ENCODE peak calls at places on chromosome 1, in five cellular contexts. One of them, this sample, is unnamed.

GRCh38 chr1:229340496-229340895 is 2.4 kb downstream of the CCSAP start:
- DNase-seq in left lung: no peak
- DNase-seq in AG09309: no peak
- DNase-seq in A673: no peak
- DNase-seq in testis: no peak
- DNase-seq in this sample: no peak

GRCh38 chr1:238951809-238952208 is 434.6 kb upstream of the CHRM3 start:
- DNase-seq in left lung: no peak
- DNase-seq in AG09309: peak
- DNase-seq in A673: peak
- DNase-seq in testis: peak
- DNase-seq in this sample: peak

GRCh38 chr1:109760581-109761226 is 3.0 kb downstream of the EPS8L3 start:
- DNase-seq in left lung: peak
- DNase-seq in AG09309: no peak
- DNase-seq in A673: no peak
- DNase-seq in testis: peak
- DNase-seq in this sample: no peak

GRCh38 chr1:171783816-171784530 is 2.5 kb downstream of the METTL13 start:
- DNase-seq in left lung: no peak
- DNase-seq in AG09309: no peak
- DNase-seq in A673: no peak
- DNase-seq in testis: no peak
- DNase-seq in this sample: no peak

GRCh38 chr1:205942631-205943159 is 561 bp downstream of the SLC26A9 start:
- DNase-seq in left lung: no peak
- DNase-seq in AG09309: no peak
- DNase-seq in A673: no peak
- DNase-seq in testis: no peak
- DNase-seq in this sample: no peak

GRCh38 chr1:153561401-153561985 is 4.2 kb downstream of the S100A2 start:
- DNase-seq in left lung: no peak
- DNase-seq in AG09309: no peak
- DNase-seq in A673: no peak
- DNase-seq in testis: no peak
- DNase-seq in this sample: no peak

GRCh38 chr1:49686107-49686506 is 337.6 kb downstream of the AGBL4 start:
- DNase-seq in left lung: peak
- DNase-seq in AG09309: no peak
- DNase-seq in A673: no peak
- DNase-seq in testis: no peak
- DNase-seq in this sample: no peak

GRCh38 chr1:19981507-19982312 is 2.3 kb upstream of the PLA2G2A start:
- DNase-seq in left lung: no peak
- DNase-seq in AG09309: no peak
- DNase-seq in A673: no peak
- DNase-seq in testis: peak
- DNase-seq in this sample: no peak

GRCh38 chr1:244833734-244834595 is 1.5 kb upstream of the COX20 start:
- DNase-seq in left lung: peak
- DNase-seq in AG09309: peak
- DNase-seq in A673: peak
- DNase-seq in testis: peak
- DNase-seq in this sample: peak

GRCh38 chr1:30328401-30329262 is 394.8 kb downstream of the MATN1 start:
- DNase-seq in left lung: peak
- DNase-seq in AG09309: no peak
- DNase-seq in A673: no peak
- DNase-seq in testis: no peak
- DNase-seq in this sample: no peak

GRCh38 chr1:203151362-203152157 is 24.0 kb downstream of the ADORA1 start:
- DNase-seq in left lung: no peak
- DNase-seq in AG09309: no peak
- DNase-seq in A673: no peak
- DNase-seq in testis: peak
- DNase-seq in this sample: no peak

GRCh38 chr1:243507001-243507671 is 251.3 kb downstream of the SDCCAG8 start:
- DNase-seq in left lung: no peak
- DNase-seq in AG09309: no peak
- DNase-seq in A673: no peak
- DNase-seq in testis: no peak
- DNase-seq in this sample: no peak

GRCh38 chr1:166905930-166906329 is 29.9 kb upstream of the TADA1 start:
- DNase-seq in left lung: no peak
- DNase-seq in AG09309: peak
- DNase-seq in A673: no peak
- DNase-seq in testis: no peak
- DNase-seq in this sample: peak

GRCh38 chr1:201376464-201377374 is 761 bp downstream of the TNNT2 start:
- DNase-seq in left lung: no peak
- DNase-seq in AG09309: no peak
- DNase-seq in A673: peak
- DNase-seq in testis: no peak
- DNase-seq in this sample: no peak

GRCh38 chr1:230215049-230215448 is 148.0 kb downstream of the GALNT2 start:
- DNase-seq in left lung: peak
- DNase-seq in AG09309: peak
- DNase-seq in A673: peak
- DNase-seq in testis: peak
- DNase-seq in this sample: peak

GRCh38 chr1:164605254-164606091 is 46.5 kb downstream of the PBX1 start:
- DNase-seq in left lung: no peak
- DNase-seq in AG09309: no peak
- DNase-seq in A673: no peak
- DNase-seq in testis: no peak
- DNase-seq in this sample: no peak

GRCh38 chr1:86866665-86867064 is 47.3 kb downstream of the SELENOF start:
- DNase-seq in left lung: no peak
- DNase-seq in AG09309: peak
- DNase-seq in A673: no peak
- DNase-seq in testis: no peak
- DNase-seq in this sample: peak

GRCh38 chr1:93676424-93676823 is 5.2 kb downstream of the BCAR3 start:
- DNase-seq in left lung: no peak
- DNase-seq in AG09309: no peak
- DNase-seq in A673: no peak
- DNase-seq in testis: no peak
- DNase-seq in this sample: no peak

GRCh38 chr1:19747741-19748140 is 52.0 kb downstream of the TMCO4 start:
- DNase-seq in left lung: no peak
- DNase-seq in AG09309: no peak
- DNase-seq in A673: no peak
- DNase-seq in testis: no peak
- DNase-seq in this sample: no peak

GRCh38 chr1:19309123-19309813 is 2.7 kb downstream of the AKR7A2 start:
- DNase-seq in left lung: no peak
- DNase-seq in AG09309: no peak
- DNase-seq in A673: peak
- DNase-seq in testis: no peak
- DNase-seq in this sample: peak

GRCh38 chr1:203187306-203188264 is 1.1 kb upstream of the CHI3L1 start:
- DNase-seq in left lung: no peak
- DNase-seq in AG09309: no peak
- DNase-seq in A673: no peak
- DNase-seq in testis: no peak
- DNase-seq in this sample: no peak

DNA sequence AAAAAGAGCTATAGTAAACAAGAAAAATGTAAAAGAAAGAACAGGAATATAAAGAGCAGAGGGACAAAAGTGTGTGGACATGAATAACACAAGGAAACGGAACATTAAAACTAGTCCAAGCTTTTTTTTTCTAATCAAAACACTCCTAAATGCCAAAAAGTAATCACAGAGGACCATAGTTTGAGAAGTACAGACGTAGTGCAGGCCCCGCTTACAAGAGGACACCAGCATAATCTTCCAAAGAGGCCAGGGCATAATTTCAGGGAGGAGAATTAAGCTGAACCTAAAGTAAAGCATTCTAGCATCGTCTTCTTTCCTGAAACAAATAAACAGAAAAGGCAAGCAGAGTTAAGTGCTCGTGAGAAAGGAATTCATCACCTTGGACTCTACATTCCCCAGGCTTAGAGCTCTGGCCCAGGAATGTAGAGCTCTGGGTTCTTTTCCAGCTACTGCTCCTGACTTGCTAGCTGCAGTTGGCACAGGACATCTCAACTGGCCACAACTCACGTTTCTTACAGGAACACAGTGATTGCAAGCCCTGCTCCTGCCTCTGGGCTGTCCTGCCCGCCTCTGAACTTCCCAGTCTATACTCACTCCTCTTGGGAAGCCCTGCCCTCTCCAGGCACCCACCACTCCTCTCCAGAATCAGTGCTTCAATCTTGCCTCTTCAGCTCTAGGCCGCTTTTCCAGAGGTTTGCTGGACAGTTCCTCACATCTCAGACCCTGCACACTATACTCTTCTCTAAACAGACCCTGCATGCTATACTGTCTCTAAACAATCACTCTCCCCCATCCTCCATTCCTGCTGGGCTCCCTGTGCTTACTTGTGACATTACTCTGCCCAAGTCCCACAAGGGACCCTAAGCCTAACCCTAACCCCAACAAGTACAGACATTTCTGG is 9.8 kb downstream of the RGS8 start:
- DNase-seq in left lung: no peak
- DNase-seq in AG09309: no peak
- DNase-seq in A673: no peak
- DNase-seq in testis: peak
- DNase-seq in this sample: no peak
- H3K4me3 ChIP-seq in left lung: no peak
- H3K4me3 ChIP-seq in AG09309: no peak
- H3K4me3 ChIP-seq in A673: no peak
- H3K4me3 ChIP-seq in testis: no peak
- H3K4me3 ChIP-seq in this sample: no peak

DNA sequence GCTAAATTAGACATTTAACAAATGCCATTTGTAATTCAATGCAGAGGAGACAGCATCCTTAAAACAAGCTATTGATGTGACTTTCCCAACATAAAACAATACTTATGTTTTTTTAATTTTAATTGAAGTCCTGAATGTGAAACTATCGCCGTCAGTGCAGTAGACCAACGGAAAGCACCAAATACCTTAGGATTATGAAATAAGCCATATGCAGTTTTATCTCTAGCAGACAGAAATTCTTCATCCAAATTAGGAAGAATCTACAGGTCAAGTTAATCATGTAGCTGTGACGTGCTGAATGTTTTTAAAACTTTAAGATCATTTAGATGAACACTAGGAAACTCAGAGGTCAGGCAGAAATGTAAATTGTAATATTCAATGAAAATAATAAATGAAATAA is 714 bp upstream of the ST6GALNAC5 start:
- DNase-seq in left lung: no peak
- DNase-seq in AG09309: no peak
- DNase-seq in A673: no peak
- DNase-seq in testis: no peak
- DNase-seq in this sample: no peak
- H3K4me3 ChIP-seq in left lung: peak
- H3K4me3 ChIP-seq in AG09309: no peak
- H3K4me3 ChIP-seq in A673: no peak
- H3K4me3 ChIP-seq in testis: no peak
- H3K4me3 ChIP-seq in this sample: no peak

DNA sequence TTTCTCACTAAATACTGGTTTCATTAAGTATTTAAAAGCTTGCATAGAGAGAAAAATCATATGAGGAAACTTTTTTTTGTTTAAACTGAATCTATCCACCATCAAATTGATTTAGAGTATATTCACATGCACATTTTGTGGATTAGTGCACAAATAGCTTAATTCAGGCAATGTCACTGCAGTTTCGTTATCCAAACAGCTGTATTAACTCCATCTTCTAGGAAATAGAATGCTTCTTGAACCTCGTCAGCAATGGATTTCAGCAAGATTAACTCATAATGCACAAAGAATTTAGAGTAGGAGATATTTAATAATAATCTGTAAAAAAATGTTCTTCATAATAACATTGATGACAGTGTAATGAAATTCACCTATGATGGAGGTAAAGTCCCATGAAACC is 37.5 kb downstream of the NEXN start:
- DNase-seq in left lung: no peak
- DNase-seq in AG09309: no peak
- DNase-seq in A673: no peak
- DNase-seq in testis: no peak
- DNase-seq in this sample: no peak
- H3K4me3 ChIP-seq in left lung: peak
- H3K4me3 ChIP-seq in AG09309: no peak
- H3K4me3 ChIP-seq in A673: peak
- H3K4me3 ChIP-seq in testis: no peak
- H3K4me3 ChIP-seq in this sample: no peak

GRCh38 chr1:224113005-224113404 is 906 bp upstream of the FBXO28 start:
- DNase-seq in left lung: no peak
- DNase-seq in AG09309: no peak
- DNase-seq in A673: no peak
- DNase-seq in testis: no peak
- DNase-seq in this sample: no peak
- H3K4me3 ChIP-seq in left lung: no peak
- H3K4me3 ChIP-seq in AG09309: no peak
- H3K4me3 ChIP-seq in A673: no peak
- H3K4me3 ChIP-seq in testis: no peak
- H3K4me3 ChIP-seq in this sample: no peak

GRCh38 chr1:220691039-220691684 is 999 bp downstream of the C1orf115 start:
- DNase-seq in left lung: no peak
- DNase-seq in AG09309: no peak
- DNase-seq in A673: no peak
- DNase-seq in testis: no peak
- DNase-seq in this sample: no peak
- H3K4me3 ChIP-seq in left lung: peak
- H3K4me3 ChIP-seq in AG09309: no peak
- H3K4me3 ChIP-seq in A673: no peak
- H3K4me3 ChIP-seq in testis: peak
- H3K4me3 ChIP-seq in this sample: no peak

DNA sequence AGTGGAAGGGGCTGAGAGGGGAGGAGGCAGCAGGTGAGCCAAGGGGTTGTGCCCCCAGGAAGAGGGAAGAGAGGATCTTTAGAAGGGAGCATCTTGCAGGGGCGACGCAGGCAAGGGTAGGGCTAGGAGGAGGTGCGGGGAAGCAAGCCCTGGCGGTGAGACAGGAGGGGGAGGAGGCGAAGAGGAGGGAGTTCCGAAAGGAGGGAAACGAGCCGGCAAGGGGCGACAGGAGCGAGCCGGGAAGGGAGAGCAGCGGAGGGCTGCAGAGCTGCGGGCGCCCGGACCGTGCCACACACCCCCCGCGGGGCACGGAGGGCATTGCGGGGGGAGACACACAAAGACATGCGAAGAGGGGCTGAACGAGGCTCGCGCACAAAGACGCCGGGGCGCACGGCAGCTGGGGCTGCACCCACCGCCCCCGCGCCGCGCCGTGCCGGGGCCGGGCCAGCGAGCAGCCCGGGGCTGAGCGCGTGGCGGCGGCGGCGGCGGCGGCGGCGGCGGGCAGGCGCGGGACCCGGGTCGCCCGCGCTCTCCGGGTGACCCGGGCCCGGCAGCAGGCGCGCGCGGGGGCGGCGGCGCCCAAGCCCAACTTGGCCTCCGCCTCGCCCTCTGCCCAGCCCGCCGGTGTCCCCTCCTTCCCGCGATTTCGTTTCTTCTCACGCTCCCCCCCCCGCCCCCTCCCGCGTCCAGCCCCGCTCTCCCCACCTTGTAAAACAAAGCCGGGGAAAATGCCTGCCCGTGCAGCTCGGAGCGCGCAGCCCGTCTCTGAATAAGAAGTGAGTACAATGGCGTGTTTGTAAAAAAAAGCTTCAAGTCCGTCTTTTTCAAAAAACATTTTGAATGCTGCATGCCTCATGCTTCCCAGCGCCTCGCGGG is at the start of gene KCNK2:
- DNase-seq in left lung: peak
- DNase-seq in AG09309: no peak
- DNase-seq in A673: peak
- DNase-seq in testis: no peak
- DNase-seq in this sample: no peak
- H3K4me3 ChIP-seq in left lung: no peak
- H3K4me3 ChIP-seq in AG09309: peak
- H3K4me3 ChIP-seq in A673: no peak
- H3K4me3 ChIP-seq in testis: peak
- H3K4me3 ChIP-seq in this sample: peak